ENCODE peak calls at places on chromosome 12, in five cellular contexts. W is glutamatergic neuron; C is cardiac muscle cell; J is fibroblast of mammary gland; V is CD8-positive, alpha-beta T cell. M is an unnamed sample.
A peak's percentile ranks its signal among the peaks of the same experiment; 100 is the strongest.

GRCh38 chr12:46452776-46453175 is 80.2 kb upstream of the SLC38A2 start:
- DNase-seq in W (no peak), C (no peak), J (no peak), V (no peak), M (no peak)

GRCh38 chr12:105986779-105987686 is 151.7 kb downstream of the NUAK1 start:
- DNase-seq in W (no peak), C (no peak), J (peak; percentile 67), V (no peak), M (no peak)

GRCh38 chr12:76623929-76624328 is 64.4 kb upstream of the OSBPL8 start:
- DNase-seq in W (no peak), C (no peak), J (peak; percentile 82), V (no peak), M (no peak)

GRCh38 chr12:1500095-1500801 is 94.1 kb downstream of the FBXL14 start:
- DNase-seq in W (peak; percentile 60), C (no peak), J (peak; percentile 92), V (no peak), M (no peak)

GRCh38 chr12:113855998-113856397 is 110.1 kb downstream of the RBM19 start:
- DNase-seq in W (no peak), C (no peak), J (no peak), V (no peak), M (no peak)

GRCh38 chr12:15118946-15119345 is 102.3 kb downstream of the RERG start:
- DNase-seq in W (no peak), C (no peak), J (no peak), V (no peak), M (no peak)

GRCh38 chr12:88362439-88362838 is 217.8 kb downstream of the KITLG start:
- DNase-seq in W (no peak), C (no peak), J (peak; percentile 29), V (no peak), M (no peak)

GRCh38 chr12:84891106-84891838 is 21.3 kb downstream of the SLC6A15 start:
- DNase-seq in W (no peak), C (no peak), J (peak; percentile 4), V (no peak), M (no peak)

GRCh38 chr12:48199784-48200198 is 3.3 kb downstream of the OR10AD1 start:
- DNase-seq in W (no peak), C (no peak), J (peak; percentile 31), V (no peak), M (no peak)

GRCh38 chr12:48118491-48118890 is 673 bp upstream of the PFKM start:
- DNase-seq in W (no peak), C (peak; percentile 8), J (no peak), V (no peak), M (no peak)

GRCh38 chr12:23621910-23622309 is 327.6 kb downstream of the SOX5 start:
- DNase-seq in W (no peak), C (no peak), J (no peak), V (no peak), M (no peak)

GRCh38 chr12:89235189-89235993 is 116.9 kb downstream of the DUSP6 start:
- DNase-seq in W (no peak), C (no peak), J (no peak), V (no peak), M (no peak)

GRCh38 chr12:79874665-79875064 is 60.2 kb downstream of the PPP1R12A start:
- DNase-seq in W (no peak), C (no peak), J (no peak), V (no peak), M (no peak)

GRCh38 chr12:57456145-57456700 is 1.1 kb downstream of the INHBE start:
- DNase-seq in W (peak; percentile 58), C (peak; percentile 75), J (peak; percentile 24), V (peak; percentile 47), M (peak; percentile 39)

GRCh38 chr12:51813931-51814310 is 34.6 kb downstream of the FIGNL2 start:
- DNase-seq in W (no peak), C (no peak), J (no peak), V (no peak), M (no peak)

GRCh38 chr12:87995581-87996178 is 33.5 kb downstream of the C12orf50 start:
- DNase-seq in W (peak; percentile 67), C (peak; percentile 80), J (peak; percentile 77), V (peak; percentile 18), M (peak; percentile 56)

GRCh38 chr12:132427177-132427725 is 62.7 kb upstream of the FBRSL1 start:
- DNase-seq in W (peak; percentile 38), C (no peak), J (no peak), V (no peak), M (no peak)

GRCh38 chr12:52515927-52516831 is 4.0 kb downstream of the KRT5 start:
- DNase-seq in W (no peak), C (no peak), J (peak; percentile 15), V (no peak), M (no peak)

GRCh38 chr12:124273630-124274029 is 21.3 kb upstream of the RFLNA start:
- DNase-seq in W (no peak), C (peak; percentile 33), J (peak; percentile 64), V (no peak), M (peak; percentile 38)
- TF ChIP-seq CTCF in W (peak; percentile 37), C (peak; percentile 25), J (peak; percentile 36), V (no peak), M (peak; percentile 57)

DNA sequence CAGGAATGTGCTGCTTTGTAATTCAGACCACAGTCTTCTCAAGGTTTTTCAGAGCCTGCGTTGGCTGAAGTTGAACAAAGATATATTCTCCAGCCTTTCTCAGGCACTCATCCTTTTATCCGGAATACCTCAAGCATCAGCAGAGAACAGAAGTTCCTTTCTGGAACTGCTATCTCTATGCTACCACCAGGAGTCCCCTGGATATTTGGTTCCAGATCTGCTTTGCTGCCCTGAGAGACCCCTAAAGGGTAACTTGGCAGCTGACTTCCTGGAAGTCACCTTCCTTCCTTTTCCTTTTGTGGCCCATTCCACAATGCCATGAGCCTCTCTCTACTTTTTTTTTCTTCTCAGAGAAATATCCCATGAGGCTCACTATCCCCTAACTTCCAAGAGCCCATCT is 188.2 kb downstream of the PLCZ1 start:
- DNase-seq in W (no peak), C (no peak), J (no peak), V (no peak), M (no peak)
- TF ChIP-seq CTCF in W (peak; percentile 66), C (peak; percentile 11), J (peak; percentile 5), V (no peak), M (peak; percentile 44)

DNA sequence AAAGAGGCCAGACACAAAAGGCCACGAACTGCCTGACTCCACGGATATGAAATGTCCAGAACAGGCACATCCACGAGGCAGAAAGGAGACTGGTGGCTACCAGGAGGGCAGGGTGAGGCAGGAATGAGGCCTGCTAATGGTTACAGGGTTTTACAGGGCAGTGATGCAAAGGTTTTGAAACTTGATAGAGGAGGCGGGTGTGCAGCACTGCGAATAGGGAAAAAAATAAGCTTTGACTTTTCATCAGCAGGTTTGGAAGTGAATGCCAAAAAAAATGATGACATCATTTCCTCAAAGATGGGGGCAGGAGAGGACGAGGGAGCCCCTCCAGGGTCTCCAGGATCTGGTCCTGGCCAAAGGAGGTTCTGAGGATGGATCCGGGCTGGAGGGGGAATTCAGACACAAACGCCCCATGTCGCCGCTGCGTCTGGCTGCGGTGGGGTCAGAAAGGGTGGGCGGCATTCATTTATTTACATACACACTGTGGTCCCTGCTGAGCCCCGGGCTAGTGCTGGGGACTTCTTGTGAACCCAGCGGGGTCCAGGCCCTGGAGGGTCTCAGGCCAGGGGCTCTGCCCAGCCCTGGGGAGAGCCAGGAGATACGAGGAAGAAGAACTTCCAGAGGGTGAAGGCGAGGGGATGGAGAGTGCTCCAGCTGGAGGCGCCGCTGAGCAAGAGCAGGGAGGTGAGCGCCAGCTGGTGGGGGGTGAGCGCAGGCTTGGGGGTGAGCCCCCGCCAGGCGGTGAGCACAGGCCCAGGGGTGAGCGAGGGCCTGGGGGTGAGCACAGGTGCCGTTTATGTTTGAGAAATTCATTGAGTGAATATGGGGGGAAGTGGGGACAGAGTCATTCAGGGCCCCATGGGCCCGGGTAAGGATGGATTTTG is 68.3 kb downstream of the NCOR2 start:
- DNase-seq in W (no peak), C (no peak), J (peak; percentile 82), V (no peak), M (no peak)
- TF ChIP-seq CTCF in W (peak; percentile 13), C (peak; percentile 30), J (peak; percentile 16), V (no peak), M (no peak)

DNA sequence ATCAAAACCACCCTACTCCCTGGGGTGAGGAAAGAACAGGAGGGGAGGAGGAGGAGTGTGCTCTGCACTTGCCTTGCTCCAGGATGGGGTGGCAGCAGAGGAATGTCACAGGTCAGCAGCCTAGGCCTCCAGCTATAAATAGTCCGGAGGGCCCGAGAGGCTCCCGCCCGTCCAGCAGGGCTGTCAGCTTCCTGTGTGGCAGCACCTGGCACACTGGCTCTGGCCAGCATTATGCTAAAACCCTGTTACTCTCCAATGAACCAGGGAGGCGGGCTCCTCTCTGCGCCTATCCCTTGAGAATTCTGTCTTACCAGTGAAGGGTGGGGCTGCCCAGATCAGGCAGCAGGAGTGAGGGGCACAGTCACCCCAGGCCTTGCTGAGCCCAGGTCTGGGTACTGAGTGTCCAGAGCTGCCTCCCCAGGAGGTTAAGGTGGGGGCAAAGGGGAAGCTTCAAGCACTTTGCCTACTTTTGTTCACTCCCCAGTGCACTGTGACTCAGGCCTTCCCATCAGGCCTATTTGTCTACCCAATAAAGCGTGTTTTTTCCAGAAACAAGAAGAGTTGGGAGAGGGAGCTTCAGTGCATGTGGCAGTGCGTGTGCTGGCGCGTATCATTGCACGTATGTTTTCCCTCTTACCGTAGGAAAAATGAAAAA is 1.1 kb upstream of the COX14 start:
- DNase-seq in W (peak; percentile 56), C (peak; percentile 92), J (peak; percentile 42), V (no peak), M (no peak)
- TF ChIP-seq CTCF in W (no peak), C (no peak), J (no peak), V (no peak), M (no peak)

GRCh38 chr12:93946542-93947150 is 201.7 kb upstream of the PLXNC1 start:
- DNase-seq in W (no peak), C (no peak), J (peak; percentile 89), V (no peak), M (no peak)

GRCh38 chr12:93947486-93947885 is 200.9 kb upstream of the PLXNC1 start:
- DNase-seq in W (no peak), C (no peak), J (no peak), V (no peak), M (no peak)

GRCh38 chr12:93944196-93944595 is 204.2 kb upstream of the PLXNC1 start:
- DNase-seq in W (no peak), C (no peak), J (peak; percentile 18), V (no peak), M (no peak)

GRCh38 chr12:93939641-93940040 is 208.7 kb upstream of the PLXNC1 start:
- DNase-seq in W (no peak), C (no peak), J (peak; percentile 18), V (no peak), M (no peak)

GRCh38 chr12:93943766-93944165 is 204.6 kb upstream of the PLXNC1 start:
- DNase-seq in W (no peak), C (peak; percentile 3), J (peak; percentile 72), V (no peak), M (no peak)
- TF ChIP-seq CTCF in W (no peak), C (no peak), J (peak; percentile 1), V (no peak), M (no peak)

DNA sequence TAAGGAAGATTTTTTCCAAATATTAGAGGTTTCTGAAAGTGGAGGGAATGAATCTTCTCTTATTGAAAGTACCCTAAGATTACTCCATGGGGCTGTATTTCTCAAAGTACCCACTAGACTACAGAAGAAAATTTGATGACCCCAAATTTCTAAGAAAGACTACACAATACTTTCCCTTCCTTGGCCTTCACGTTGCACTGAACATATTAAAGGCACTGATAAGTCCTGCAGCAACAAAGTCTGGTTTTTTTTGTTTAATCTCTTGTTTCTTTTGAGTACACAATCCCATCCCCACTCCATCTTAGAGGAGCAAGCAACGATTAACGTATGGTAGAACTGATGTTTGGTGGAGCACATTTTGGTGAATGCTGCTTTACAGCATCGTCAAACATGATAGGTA is 70.1 kb downstream of the SRRM4 start:
- DNase-seq in W (no peak), C (no peak), J (no peak), V (no peak), M (no peak)
- TF ChIP-seq CTCF in W (no peak), C (no peak), J (no peak), V (no peak), M (no peak)

GRCh38 chr12:68067762-68068376 is 78.6 kb downstream of the IFNG-AS1 start:
- DNase-seq in W (no peak), C (no peak), J (peak; percentile 0), V (no peak), M (no peak)
- TF ChIP-seq CTCF in W (no peak), C (peak; percentile 33), J (peak; percentile 52), V (no peak), M (peak; percentile 50)

M was measured in neural crest cell.